ENCODE peak calls at places on chromosomes 2 and 18, in seven cellular contexts. N is fibroblast of lung, E is K562, F is H9, Z is IMR-90, B is osteoblast, A is GM23338. G is an unnamed sample.
A peak's percentile ranks its signal among the peaks of the same experiment; 100 is the strongest.

GRCh38 chr18:23852236-23853045 is 162.1 kb upstream of the TTC39C start:
- DNase-seq in N (no peak), E (no peak), F (no peak), Z (no peak), B (no peak), A (no peak), G (no peak)

GRCh38 chr2:7377861-7378569 is 460.8 kb downstream of the RNF144A start:
- DNase-seq in N (no peak), E (no peak), F (peak; percentile 33), Z (no peak), B (no peak), A (peak; percentile 24), G (no peak)

GRCh38 chr2:27051902-27052645 is 606 bp downstream of the AGBL5 start:
- DNase-seq in N (no peak), E (no peak), F (peak; percentile 37), Z (no peak), B (peak; percentile 83), A (peak; percentile 86), G (no peak)

GRCh38 chr18:7037470-7037869 is 80.1 kb downstream of the LAMA1 start:
- DNase-seq in N (no peak), E (no peak), F (no peak), Z (no peak), B (no peak), A (no peak), G (no peak)

GRCh38 chr2:79512442-79513401 is at the start of gene CTNNA2:
- DNase-seq in N (peak; percentile 15), E (peak; percentile 90), F (peak; percentile 94), Z (no peak), B (peak; percentile 98), A (peak; percentile 92), G (peak; percentile 91)

GRCh38 chr2:209942936-209943605 is 59.4 kb upstream of the RPE start:
- DNase-seq in N (no peak), E (no peak), F (no peak), Z (no peak), B (no peak), A (no peak), G (no peak)

GRCh38 chr18:78519394-78520062 is 460.1 kb upstream of the SALL3 start:
- DNase-seq in N (no peak), E (no peak), F (peak; percentile 4), Z (no peak), B (peak; percentile 21), A (no peak), G (no peak)

GRCh38 chr2:102424754-102425153 is 1.8 kb downstream of the IL18RAP start:
- DNase-seq in N (no peak), E (no peak), F (no peak), Z (no peak), B (no peak), A (no peak), G (no peak)

GRCh38 chr2:20638646-20639430 is 12.1 kb downstream of the HS1BP3 start:
- DNase-seq in N (no peak), E (no peak), F (no peak), Z (no peak), B (no peak), A (no peak), G (no peak)

GRCh38 chr2:196466581-196466980 is 172.9 kb upstream of the CCDC150 start:
- DNase-seq in N (no peak), E (no peak), F (no peak), Z (no peak), B (no peak), A (no peak), G (no peak)

GRCh38 chr18:71168576-71169145 is 879.8 kb downstream of the SOCS6 start:
- DNase-seq in N (no peak), E (no peak), F (no peak), Z (no peak), B (no peak), A (no peak), G (no peak)

GRCh38 chr18:63302647-63303405 is 16.7 kb downstream of the BCL2 start:
- DNase-seq in N (no peak), E (no peak), F (no peak), Z (no peak), B (no peak), A (no peak), G (no peak)

GRCh38 chr2:233836359-233836758 is 18.0 kb downstream of the HJURP start:
- DNase-seq in N (no peak), E (no peak), F (no peak), Z (no peak), B (peak; percentile 10), A (no peak), G (no peak)

GRCh38 chr2:133167990-133168389 is 400.3 kb downstream of the NCKAP5 start:
- DNase-seq in N (no peak), E (no peak), F (no peak), Z (peak; percentile 17), B (no peak), A (peak; percentile 5), G (no peak)

GRCh38 chr18:67468038-67468437 is 48.5 kb downstream of the DSEL start:
- DNase-seq in N (no peak), E (no peak), F (no peak), Z (no peak), B (no peak), A (no peak), G (no peak)

GRCh38 chr2:59353301-59353921 is 1112.3 kb upstream of the FANCL start:
- DNase-seq in N (no peak), E (no peak), F (no peak), Z (no peak), B (no peak), A (no peak), G (no peak)

GRCh38 chr2:223889133-223889769 is 51.9 kb upstream of the AP1S3 start:
- DNase-seq in N (no peak), E (no peak), F (no peak), Z (no peak), B (no peak), A (no peak), G (no peak)

GRCh38 chr2:177636672-177637071 is 244.1 kb downstream of the AGPS start:
- DNase-seq in N (no peak), E (no peak), F (no peak), Z (no peak), B (no peak), A (no peak), G (no peak)

GRCh38 chr18:1075310-1075709 is 170.6 kb downstream of the ADCYAP1 start:
- DNase-seq in N (no peak), E (no peak), F (no peak), Z (no peak), B (no peak), A (no peak), G (no peak)

GRCh38 chr2:148048475-148049221 is 27.8 kb downstream of the MBD5 start:
- DNase-seq in N (peak; percentile 3), E (no peak), F (no peak), Z (peak; percentile 5), B (peak; percentile 18), A (no peak), G (peak; percentile 9)
- H3K4me2 ChIP-seq in N (no peak overlapping the region), E (no peak overlapping the region), F (no peak overlapping the region), Z (no peak overlapping the region), B (no peak overlapping the region), A (no peak overlapping the region), G (no peak overlapping the region)

GRCh38 chr2:9779572-9780264 is 63.6 kb upstream of the TAF1B start:
- DNase-seq in N (no peak), E (no peak), F (no peak), Z (no peak), B (peak; percentile 9), A (no peak), G (no peak)
- H3K4me2 ChIP-seq in N (no peak overlapping the region), E (no peak overlapping the region), F (no peak overlapping the region), Z (no peak overlapping the region), B (no peak overlapping the region), A (no peak overlapping the region), G (peak overlapping the region; percentile 11)

DNA sequence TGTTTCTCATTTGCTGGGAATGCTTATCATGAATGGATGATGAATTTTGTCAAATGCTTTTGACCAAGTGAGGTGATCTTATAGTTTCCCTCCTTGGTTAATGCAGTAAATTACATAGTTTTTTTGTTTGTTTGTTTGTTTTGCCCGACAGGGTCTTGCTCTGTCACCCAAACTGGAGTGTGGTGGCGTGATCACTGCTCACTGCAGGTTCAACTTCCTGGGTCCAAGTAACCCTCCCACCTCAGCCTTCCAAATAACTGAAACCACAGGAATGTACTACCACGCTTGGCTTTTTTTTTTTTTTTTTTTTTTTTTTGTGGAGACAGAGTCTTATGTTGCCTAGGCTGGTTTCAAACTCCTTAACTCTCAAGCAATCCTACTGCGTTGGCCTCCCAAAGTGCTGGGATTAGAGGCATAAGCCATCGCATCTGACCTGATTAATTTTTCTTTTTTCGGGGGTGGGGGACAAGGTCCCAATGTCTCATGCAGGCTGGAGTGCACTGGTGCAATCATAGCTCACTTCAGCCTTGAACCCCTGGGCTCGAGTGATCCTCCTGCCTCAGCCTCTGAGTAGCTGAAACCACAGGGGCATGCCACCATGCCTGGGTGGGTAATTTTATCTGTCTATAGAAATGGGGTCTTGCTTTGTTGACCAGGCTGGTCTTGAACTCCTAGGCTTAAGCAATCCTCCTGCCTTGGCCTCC is 48.6 kb downstream of the SMAD2 start:
- DNase-seq in N (peak; percentile 21), E (no peak), F (no peak), Z (peak; percentile 61), B (no peak), A (no peak), G (no peak)
- H3K4me2 ChIP-seq in N (no peak overlapping the region), E (no peak overlapping the region), F (no peak overlapping the region), Z (peak overlapping the region; percentile 61), B (peak overlapping the region; percentile 60), A (no peak overlapping the region), G (no peak overlapping the region)

GRCh38 chr18:10381951-10382350 is 72.5 kb upstream of the APCDD1 start:
- DNase-seq in N (no peak), E (no peak), F (no peak), Z (peak; percentile 66), B (no peak), A (no peak), G (no peak)

GRCh38 chr18:10377956-10378355 is 76.5 kb upstream of the APCDD1 start:
- DNase-seq in N (peak; percentile 40), E (no peak), F (no peak), Z (peak; percentile 88), B (no peak), A (no peak), G (no peak)

GRCh38 chr18:10381516-10381915 is 72.9 kb upstream of the APCDD1 start:
- DNase-seq in N (no peak), E (no peak), F (no peak), Z (peak; percentile 43), B (no peak), A (no peak), G (no peak)

GRCh38 chr18:10378688-10379465 is 75.6 kb upstream of the APCDD1 start:
- DNase-seq in N (no peak), E (no peak), F (no peak), Z (peak; percentile 78), B (peak; percentile 86), A (no peak), G (no peak)

DNA sequence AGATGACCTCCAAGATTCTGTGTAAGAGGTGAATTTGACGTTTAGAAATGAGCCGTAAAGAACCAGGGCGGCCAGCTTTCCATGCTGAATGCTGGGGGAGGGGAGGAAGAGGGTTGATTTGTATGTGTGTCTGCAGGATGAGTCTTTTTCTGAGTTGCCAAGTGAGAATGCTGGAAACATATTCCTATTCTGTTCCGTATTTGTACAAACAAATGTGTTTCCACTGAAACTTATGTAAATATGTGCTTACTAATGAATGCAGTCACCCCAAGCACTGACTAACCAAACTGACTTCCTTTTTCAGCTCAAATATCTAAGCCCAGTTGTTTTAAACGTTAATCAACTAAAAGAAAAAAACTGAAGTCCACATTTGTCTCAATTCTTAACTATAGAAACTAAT is 74.9 kb upstream of the APCDD1 start:
- DNase-seq in N (no peak), E (no peak), F (no peak), Z (peak; percentile 43), B (no peak), A (no peak), G (no peak)
- H3K4me2 ChIP-seq in N (no peak overlapping the region), E (no peak overlapping the region), F (no peak overlapping the region), Z (peak overlapping the region; percentile 16), B (peak overlapping the region; percentile 44), A (peak overlapping the region; percentile 56), G (no peak overlapping the region)

G was measured in MM.1S.